ENCODE peak calls at places on chromosomes 13 and 19, in seven cellular contexts. P, A, T, X, N, E and I are unnamed samples.

GRCh38 chr19:31334849-31335624 is 14.2 kb downstream of the TSHZ3 start:
- DNase-seq in P (no peak), T (no peak), X (no peak), E (no peak), N (no peak), A (no peak), I (no peak)

GRCh38 chr19:41000310-41000737 is 9.2 kb downstream of the CYP2B6 start:
- DNase-seq in T (no peak), N (no peak), X (no peak), E (no peak), A (no peak), P (no peak), I (no peak)

GRCh38 chr13:51681037-51681678 is 96.9 kb downstream of the WDFY2 start:
- DNase-seq in N (no peak), X (no peak), A (no peak), E (no peak), P (no peak), T (no peak), I (no peak)

GRCh38 chr13:27967736-27968315 is 1.3 kb downstream of the CDX2 start:
- DNase-seq in P (no peak), X (no peak), A (no peak), E (peak), N (no peak), T (no peak), I (no peak)

GRCh38 chr19:15300533-15301194 is 31.7 kb downstream of the BRD4 start:
- DNase-seq in A (no peak), T (no peak), E (no peak), P (no peak), X (no peak), N (no peak), I (no peak)

GRCh38 chr13:32233062-32233461 is 82.1 kb downstream of the ZAR1L start:
- DNase-seq in A (no peak), T (no peak), P (no peak), E (no peak), X (no peak), N (no peak), I (no peak)

GRCh38 chr19:57348136-57348535 is 2.9 kb upstream of the ZNF304 start:
- DNase-seq in P (no peak), X (no peak), A (no peak), T (no peak), E (no peak), N (no peak), I (no peak)

GRCh38 chr19:2394054-2394668 is 33.2 kb downstream of the TIMM13 start:
- DNase-seq in N (peak), T (no peak), A (no peak), E (no peak), P (no peak), X (no peak), I (no peak)

GRCh38 chr19:7873304-7874079 is 698 bp downstream of the PRR36 start:
- DNase-seq in P (no peak), N (no peak), X (no peak), E (peak), T (no peak), A (no peak), I (no peak)

GRCh38 chr13:46516624-46517318 is 36.2 kb upstream of the LRCH1 start:
- DNase-seq in P (no peak), A (no peak), E (no peak), N (no peak), T (peak), X (no peak), I (peak)

GRCh38 chr19:30566681-30567420 is 194.7 kb downstream of the ZNF536 start:
- DNase-seq in P (no peak), N (no peak), T (no peak), E (no peak), X (no peak), A (no peak), I (no peak)

GRCh38 chr13:98445340-98446233 is 131.3 kb downstream of the STK24 start:
- DNase-seq in N (peak), P (peak), X (peak), T (peak), E (peak), A (peak), I (no peak)

GRCh38 chr13:83780201-83780600 is 102.1 kb downstream of the SLITRK1 start:
- DNase-seq in X (no peak), E (peak), N (peak), T (no peak), A (no peak), P (peak), I (no peak)

GRCh38 chr19:29934781-29935180 is 7.3 kb upstream of the URI1 start:
- DNase-seq in N (no peak), X (no peak), T (no peak), E (no peak), A (no peak), P (no peak), I (no peak)